ENCODE peak calls at places on chromosomes 5 and 9, in five cellular contexts. M is SK-MEL-5, E is aorta, Y is NCI-H2081 treated with DMSO at 0.1 percent for 48 hours, T is PC-3. K is an unnamed sample.

GRCh38 chr5:58459276-58459859 is 518 bp downstream of the PLK2 start:
- DNase-seq in M (peak), E (no peak), Y (no peak), T (no peak), K (no peak)

GRCh38 chr9:36492849-36493248 is 79.8 kb upstream of the MELK start:
- DNase-seq in M (no peak), E (no peak), Y (no peak), T (no peak), K (no peak)

GRCh38 chr5:169757016-169757415 is 119.9 kb downstream of the DOCK2 start:
- DNase-seq in M (no peak), E (no peak), Y (no peak), T (no peak), K (no peak)

GRCh38 chr9:14715102-14715501 is 7.4 kb downstream of the CER1 start:
- DNase-seq in M (no peak), E (no peak), Y (no peak), T (no peak), K (no peak)

GRCh38 chr5:61638476-61638875 is 306.4 kb downstream of the ZSWIM6 start:
- DNase-seq in M (no peak), E (no peak), Y (no peak), T (no peak), K (no peak)

GRCh38 chr9:90702431-90702830 is 59.8 kb upstream of the DIRAS2 start:
- DNase-seq in M (no peak), E (no peak), Y (no peak), T (no peak), K (no peak)

GRCh38 chr9:3241290-3241689 is 284.5 kb downstream of the RFX3 start:
- DNase-seq in M (peak), E (no peak), Y (no peak), T (no peak), K (no peak)

GRCh38 chr5:39424751-39425524 is at the start of gene DAB2:
- DNase-seq in M (peak), E (peak), Y (peak), T (peak), K (peak)

GRCh38 chr5:157485340-157485739 is 25.3 kb downstream of the NIPAL4 start:
- DNase-seq in M (no peak), E (no peak), Y (no peak), T (no peak), K (no peak)

GRCh38 chr9:130854086-130854485 is 19.0 kb downstream of the ABL1 start:
- DNase-seq in M (no peak), E (peak), Y (no peak), T (no peak), K (peak)

GRCh38 chr5:154370730-154371334 is 75.0 kb upstream of the SAP30L start:
- DNase-seq in M (no peak), E (no peak), Y (no peak), T (no peak), K (no peak)

GRCh38 chr9:131552030-131552429 is 6.7 kb downstream of the PRRT1B start:
- DNase-seq in M (no peak), E (no peak), Y (no peak), T (no peak), K (no peak)

GRCh38 chr5:109105631-109106267 is 304.0 kb downstream of the PJA2 start:
- DNase-seq in M (no peak), E (no peak), Y (no peak), T (peak), K (peak)

GRCh38 chr9:94909250-94909894 is 182.9 kb downstream of the AOPEP start:
- DNase-seq in M (no peak), E (no peak), Y (no peak), T (no peak), K (peak)